ENCODE peak calls at places on chromosomes 11 and 22, in nine cellular contexts. One of them, this sample, is unnamed.

GRCh38 chr11:126338346-126339055 is 17.0 kb upstream of the ST3GAL4 start:
- DNase-seq in transverse colon: no peak
- DNase-seq in esophagus muscularis mucosa: no peak
- DNase-seq in breast epithelium: no peak
- DNase-seq in suprapubic skin: peak
- DNase-seq in K562: no peak
- DNase-seq in stomach: no peak
- DNase-seq in endothelial cell of umbilical vein: no peak
- DNase-seq in upper lobe of left lung: no peak
- DNase-seq in this sample: no peak

GRCh38 chr22:20793386-20794131 is 19.6 kb downstream of the SERPIND1 start:
- DNase-seq in esophagus muscularis mucosa: no peak
- DNase-seq in breast epithelium: no peak
- DNase-seq in endothelial cell of umbilical vein: no peak
- DNase-seq in upper lobe of left lung: no peak
- DNase-seq in K562: no peak
- DNase-seq in suprapubic skin: no peak
- DNase-seq in transverse colon: no peak
- DNase-seq in stomach: no peak
- DNase-seq in this sample: no peak

GRCh38 chr11:34250732-34251639 is 106.8 kb downstream of the ABTB2 start:
- DNase-seq in upper lobe of left lung: peak
- DNase-seq in endothelial cell of umbilical vein: peak
- DNase-seq in stomach: peak
- DNase-seq in K562: peak
- DNase-seq in suprapubic skin: no peak
- DNase-seq in esophagus muscularis mucosa: no peak
- DNase-seq in breast epithelium: no peak
- DNase-seq in transverse colon: peak
- DNase-seq in this sample: peak

GRCh38 chr22:46272196-46272595 is 4.4 kb downstream of the TTC38 start:
- DNase-seq in stomach: no peak
- DNase-seq in transverse colon: no peak
- DNase-seq in breast epithelium: no peak
- DNase-seq in K562: no peak
- DNase-seq in esophagus muscularis mucosa: no peak
- DNase-seq in suprapubic skin: peak
- DNase-seq in endothelial cell of umbilical vein: no peak
- DNase-seq in upper lobe of left lung: no peak
- DNase-seq in this sample: no peak

GRCh38 chr11:23573430-23573829 is 713.2 kb upstream of the CCDC179 start:
- DNase-seq in suprapubic skin: no peak
- DNase-seq in K562: no peak
- DNase-seq in breast epithelium: no peak
- DNase-seq in esophagus muscularis mucosa: no peak
- DNase-seq in endothelial cell of umbilical vein: no peak
- DNase-seq in upper lobe of left lung: no peak
- DNase-seq in transverse colon: no peak
- DNase-seq in stomach: no peak
- DNase-seq in this sample: no peak

GRCh38 chr22:18096823-18097222 is 13.8 kb upstream of the TUBA8 start:
- DNase-seq in K562: no peak
- DNase-seq in upper lobe of left lung: no peak
- DNase-seq in stomach: no peak
- DNase-seq in suprapubic skin: no peak
- DNase-seq in transverse colon: no peak
- DNase-seq in breast epithelium: no peak
- DNase-seq in endothelial cell of umbilical vein: no peak
- DNase-seq in esophagus muscularis mucosa: no peak
- DNase-seq in this sample: no peak

GRCh38 chr11:57180141-57180561 is 1.6 kb upstream of the LRRC55 start:
- DNase-seq in K562: no peak
- DNase-seq in suprapubic skin: no peak
- DNase-seq in esophagus muscularis mucosa: no peak
- DNase-seq in transverse colon: no peak
- DNase-seq in breast epithelium: no peak
- DNase-seq in stomach: no peak
- DNase-seq in upper lobe of left lung: no peak
- DNase-seq in endothelial cell of umbilical vein: no peak
- DNase-seq in this sample: no peak

GRCh38 chr22:46172522-46172921 is 22.2 kb downstream of the PPARA start:
- DNase-seq in esophagus muscularis mucosa: no peak
- DNase-seq in K562: no peak
- DNase-seq in suprapubic skin: no peak
- DNase-seq in upper lobe of left lung: no peak
- DNase-seq in stomach: no peak
- DNase-seq in endothelial cell of umbilical vein: no peak
- DNase-seq in breast epithelium: no peak
- DNase-seq in transverse colon: no peak
- DNase-seq in this sample: no peak

GRCh38 chr22:43658823-43659222 is 153.3 kb downstream of the EFCAB6 start:
- DNase-seq in stomach: no peak
- DNase-seq in K562: no peak
- DNase-seq in breast epithelium: no peak
- DNase-seq in upper lobe of left lung: no peak
- DNase-seq in endothelial cell of umbilical vein: no peak
- DNase-seq in suprapubic skin: no peak
- DNase-seq in esophagus muscularis mucosa: peak
- DNase-seq in transverse colon: no peak
- DNase-seq in this sample: no peak

GRCh38 chr22:46791201-46791731 is 28.8 kb downstream of the TBC1D22A start:
- DNase-seq in stomach: peak
- DNase-seq in breast epithelium: peak
- DNase-seq in suprapubic skin: no peak
- DNase-seq in upper lobe of left lung: peak
- DNase-seq in transverse colon: peak
- DNase-seq in K562: peak
- DNase-seq in endothelial cell of umbilical vein: peak
- DNase-seq in esophagus muscularis mucosa: no peak
- DNase-seq in this sample: no peak

GRCh38 chr11:119797736-119798135 is 68.7 kb upstream of the NECTIN1 start:
- DNase-seq in transverse colon: no peak
- DNase-seq in K562: no peak
- DNase-seq in suprapubic skin: no peak
- DNase-seq in endothelial cell of umbilical vein: no peak
- DNase-seq in upper lobe of left lung: no peak
- DNase-seq in stomach: no peak
- DNase-seq in breast epithelium: no peak
- DNase-seq in esophagus muscularis mucosa: no peak
- DNase-seq in this sample: no peak

GRCh38 chr11:60785806-60786361 is 751 bp downstream of the MS4A10 start:
- DNase-seq in breast epithelium: no peak
- DNase-seq in upper lobe of left lung: no peak
- DNase-seq in esophagus muscularis mucosa: no peak
- DNase-seq in transverse colon: no peak
- DNase-seq in K562: peak
- DNase-seq in suprapubic skin: no peak
- DNase-seq in stomach: no peak
- DNase-seq in endothelial cell of umbilical vein: peak
- DNase-seq in this sample: no peak

GRCh38 chr11:58058276-58059010 is 27.7 kb downstream of the OR6Q1 start:
- DNase-seq in K562: no peak
- DNase-seq in esophagus muscularis mucosa: peak
- DNase-seq in stomach: peak
- DNase-seq in upper lobe of left lung: peak
- DNase-seq in suprapubic skin: no peak
- DNase-seq in transverse colon: peak
- DNase-seq in endothelial cell of umbilical vein: peak
- DNase-seq in breast epithelium: no peak
- DNase-seq in this sample: no peak

GRCh38 chr11:112421854-112422253 is 161.2 kb upstream of the PLET1 start:
- DNase-seq in stomach: no peak
- DNase-seq in esophagus muscularis mucosa: no peak
- DNase-seq in suprapubic skin: no peak
- DNase-seq in K562: no peak
- DNase-seq in transverse colon: no peak
- DNase-seq in breast epithelium: no peak
- DNase-seq in endothelial cell of umbilical vein: no peak
- DNase-seq in upper lobe of left lung: no peak
- DNase-seq in this sample: no peak

DNA sequence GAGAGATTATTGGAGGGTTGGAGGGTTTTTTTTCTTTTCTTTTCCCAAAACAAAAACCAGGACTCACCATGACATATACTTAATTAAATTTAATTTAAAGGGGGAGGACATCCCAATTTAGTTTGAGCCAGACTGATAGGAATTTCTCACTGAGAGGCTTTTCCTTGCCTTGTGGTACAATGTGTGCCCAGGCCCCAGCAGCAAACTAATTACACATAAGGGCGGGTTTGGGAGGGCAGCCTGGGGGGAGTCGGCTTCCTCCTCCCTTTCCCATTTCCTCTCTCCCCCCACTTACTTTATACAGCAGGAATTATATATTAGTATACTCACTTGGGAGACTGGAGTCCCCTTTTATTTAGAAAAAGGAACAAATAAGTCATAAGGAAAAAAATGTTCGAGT is 2.9 kb downstream of the TEAD1 start:
- DNase-seq in upper lobe of left lung: no peak
- DNase-seq in stomach: no peak
- DNase-seq in esophagus muscularis mucosa: no peak
- DNase-seq in K562: no peak
- DNase-seq in breast epithelium: peak
- DNase-seq in transverse colon: peak
- DNase-seq in endothelial cell of umbilical vein: peak
- DNase-seq in suprapubic skin: no peak
- DNase-seq in this sample: no peak
- TF ChIP-seq POLR2AphosphoS5 in upper lobe of left lung: no peak
- TF ChIP-seq POLR2AphosphoS5 in stomach: no peak
- TF ChIP-seq POLR2AphosphoS5 in esophagus muscularis mucosa: no peak
- TF ChIP-seq POLR2AphosphoS5 in K562: no peak
- TF ChIP-seq POLR2AphosphoS5 in breast epithelium: no peak
- TF ChIP-seq POLR2AphosphoS5 in transverse colon: peak
- TF ChIP-seq POLR2AphosphoS5 in endothelial cell of umbilical vein: no peak
- TF ChIP-seq POLR2AphosphoS5 in suprapubic skin: no peak
- TF ChIP-seq POLR2AphosphoS5 in this sample: no peak

GRCh38 chr11:9780929-9781328 is 117.1 kb downstream of the SWAP70 start:
- DNase-seq in transverse colon: no peak
- DNase-seq in esophagus muscularis mucosa: no peak
- DNase-seq in stomach: no peak
- DNase-seq in suprapubic skin: no peak
- DNase-seq in K562: no peak
- DNase-seq in breast epithelium: no peak
- DNase-seq in endothelial cell of umbilical vein: no peak
- DNase-seq in upper lobe of left lung: no peak
- DNase-seq in this sample: no peak

GRCh38 chr11:9787981-9788521 is 124.2 kb downstream of the SWAP70 start:
- DNase-seq in suprapubic skin: no peak
- DNase-seq in stomach: no peak
- DNase-seq in transverse colon: peak
- DNase-seq in upper lobe of left lung: no peak
- DNase-seq in endothelial cell of umbilical vein: no peak
- DNase-seq in breast epithelium: no peak
- DNase-seq in esophagus muscularis mucosa: no peak
- DNase-seq in K562: no peak
- DNase-seq in this sample: no peak

GRCh38 chr11:9783986-9784385 is 120.1 kb downstream of the SWAP70 start:
- DNase-seq in suprapubic skin: no peak
- DNase-seq in stomach: no peak
- DNase-seq in K562: no peak
- DNase-seq in esophagus muscularis mucosa: no peak
- DNase-seq in transverse colon: no peak
- DNase-seq in upper lobe of left lung: no peak
- DNase-seq in breast epithelium: no peak
- DNase-seq in endothelial cell of umbilical vein: no peak
- DNase-seq in this sample: no peak

GRCh38 chr11:9787260-9787659 is 123.4 kb downstream of the SWAP70 start:
- DNase-seq in endothelial cell of umbilical vein: no peak
- DNase-seq in breast epithelium: no peak
- DNase-seq in stomach: no peak
- DNase-seq in transverse colon: no peak
- DNase-seq in suprapubic skin: no peak
- DNase-seq in K562: no peak
- DNase-seq in upper lobe of left lung: no peak
- DNase-seq in esophagus muscularis mucosa: no peak
- DNase-seq in this sample: no peak

GRCh38 chr11:9784602-9785315 is 120.9 kb downstream of the SWAP70 start:
- DNase-seq in stomach: no peak
- DNase-seq in breast epithelium: no peak
- DNase-seq in suprapubic skin: no peak
- DNase-seq in upper lobe of left lung: no peak
- DNase-seq in K562: peak
- DNase-seq in transverse colon: no peak
- DNase-seq in endothelial cell of umbilical vein: no peak
- DNase-seq in esophagus muscularis mucosa: no peak
- DNase-seq in this sample: no peak
- TF ChIP-seq POLR2A in stomach: no peak
- TF ChIP-seq POLR2A in breast epithelium: no peak
- TF ChIP-seq POLR2A in suprapubic skin: no peak
- TF ChIP-seq POLR2A in upper lobe of left lung: no peak
- TF ChIP-seq POLR2A in K562: no peak
- TF ChIP-seq POLR2A in transverse colon: no peak
- TF ChIP-seq POLR2A in endothelial cell of umbilical vein: no peak
- TF ChIP-seq POLR2A in esophagus muscularis mucosa: no peak
- TF ChIP-seq POLR2A in this sample: no peak

GRCh38 chr11:124928942-124929663 is 6.7 kb downstream of the HEPACAM start:
- DNase-seq in esophagus muscularis mucosa: no peak
- DNase-seq in stomach: no peak
- DNase-seq in upper lobe of left lung: no peak
- DNase-seq in transverse colon: no peak
- DNase-seq in suprapubic skin: no peak
- DNase-seq in endothelial cell of umbilical vein: no peak
- DNase-seq in breast epithelium: no peak
- DNase-seq in K562: no peak
- DNase-seq in this sample: no peak
- TF ChIP-seq POLR2AphosphoS5 in esophagus muscularis mucosa: no peak
- TF ChIP-seq POLR2AphosphoS5 in stomach: no peak
- TF ChIP-seq POLR2AphosphoS5 in upper lobe of left lung: no peak
- TF ChIP-seq POLR2AphosphoS5 in transverse colon: no peak
- TF ChIP-seq POLR2AphosphoS5 in suprapubic skin: no peak
- TF ChIP-seq POLR2AphosphoS5 in endothelial cell of umbilical vein: no peak
- TF ChIP-seq POLR2AphosphoS5 in breast epithelium: no peak
- TF ChIP-seq POLR2AphosphoS5 in K562: no peak
- TF ChIP-seq POLR2AphosphoS5 in this sample: no peak

DNA sequence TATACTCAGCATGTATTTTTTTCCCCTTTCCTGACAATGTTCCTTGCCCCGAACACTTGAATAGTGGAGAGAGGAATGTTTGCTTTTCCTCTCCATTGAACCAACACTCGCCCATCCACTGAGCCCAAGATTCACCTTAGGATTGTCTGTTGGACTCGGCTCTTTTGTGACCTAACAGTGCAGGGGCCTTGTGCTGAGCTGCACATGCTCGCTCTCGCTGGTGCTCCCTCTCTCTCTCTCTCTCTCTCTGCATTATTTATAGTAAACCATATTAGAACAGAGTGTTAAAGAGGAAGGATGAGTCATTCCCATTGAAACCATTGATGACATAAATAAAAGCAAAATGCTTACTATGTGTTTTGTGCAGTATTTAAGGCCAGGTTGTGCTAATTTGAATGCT is 20.7 kb downstream of the ZBTB16 start:
- DNase-seq in endothelial cell of umbilical vein: peak
- DNase-seq in breast epithelium: no peak
- DNase-seq in transverse colon: no peak
- DNase-seq in K562: no peak
- DNase-seq in suprapubic skin: no peak
- DNase-seq in stomach: no peak
- DNase-seq in upper lobe of left lung: peak
- DNase-seq in esophagus muscularis mucosa: no peak
- DNase-seq in this sample: no peak
- TF ChIP-seq POLR2A in endothelial cell of umbilical vein: no peak
- TF ChIP-seq POLR2A in breast epithelium: no peak
- TF ChIP-seq POLR2A in transverse colon: no peak
- TF ChIP-seq POLR2A in K562: no peak
- TF ChIP-seq POLR2A in suprapubic skin: no peak
- TF ChIP-seq POLR2A in stomach: no peak
- TF ChIP-seq POLR2A in upper lobe of left lung: no peak
- TF ChIP-seq POLR2A in esophagus muscularis mucosa: peak
- TF ChIP-seq POLR2A in this sample: no peak

This sample was measured in GM12892.